ENCODE peak calls at places on chromosomes 1 and 21, in nine cellular contexts. One of them, this sample, is unnamed.

GRCh38 chr1:214270097-214270635 is 10.8 kb upstream of the SMYD2 start:
- DNase-seq in uterus: no peak
- DNase-seq in breast epithelium: no peak
- DNase-seq in A549: no peak
- DNase-seq in ovary: no peak
- DNase-seq in transverse colon: no peak
- DNase-seq in stomach: no peak
- DNase-seq in Peyer's patch: no peak
- DNase-seq in IMR-90: no peak
- DNase-seq in this sample: no peak

GRCh38 chr21:36591326-36591970 is 107.5 kb upstream of the SIM2 start:
- DNase-seq in uterus: no peak
- DNase-seq in breast epithelium: no peak
- DNase-seq in A549: no peak
- DNase-seq in ovary: no peak
- DNase-seq in transverse colon: no peak
- DNase-seq in stomach: no peak
- DNase-seq in Peyer's patch: no peak
- DNase-seq in IMR-90: no peak
- DNase-seq in this sample: no peak

GRCh38 chr1:167720965-167721616 is 691 bp upstream of the MPZL1 start:
- DNase-seq in uterus: no peak
- DNase-seq in breast epithelium: no peak
- DNase-seq in A549: peak
- DNase-seq in ovary: peak
- DNase-seq in transverse colon: peak
- DNase-seq in stomach: peak
- DNase-seq in Peyer's patch: peak
- DNase-seq in IMR-90: peak
- DNase-seq in this sample: no peak

GRCh38 chr1:118563969-118564951 is 379.2 kb upstream of the SPAG17 start:
- DNase-seq in uterus: no peak
- DNase-seq in breast epithelium: no peak
- DNase-seq in A549: no peak
- DNase-seq in ovary: no peak
- DNase-seq in transverse colon: no peak
- DNase-seq in stomach: no peak
- DNase-seq in Peyer's patch: no peak
- DNase-seq in IMR-90: no peak
- DNase-seq in this sample: no peak

GRCh38 chr1:182604128-182604834 is at the start of gene RGS16:
- DNase-seq in uterus: peak
- DNase-seq in breast epithelium: peak
- DNase-seq in A549: peak
- DNase-seq in ovary: peak
- DNase-seq in transverse colon: peak
- DNase-seq in stomach: peak
- DNase-seq in Peyer's patch: peak
- DNase-seq in IMR-90: peak
- DNase-seq in this sample: peak

GRCh38 chr1:16175610-16176553 is 20.0 kb upstream of the EPHA2 start:
- DNase-seq in uterus: peak
- DNase-seq in breast epithelium: peak
- DNase-seq in A549: peak
- DNase-seq in ovary: peak
- DNase-seq in transverse colon: peak
- DNase-seq in stomach: peak
- DNase-seq in Peyer's patch: peak
- DNase-seq in IMR-90: peak
- DNase-seq in this sample: peak

GRCh38 chr1:151790940-151791651 is 796 bp upstream of the TDRKH start:
- DNase-seq in uterus: no peak
- DNase-seq in breast epithelium: no peak
- DNase-seq in A549: peak
- DNase-seq in ovary: no peak
- DNase-seq in transverse colon: peak
- DNase-seq in stomach: no peak
- DNase-seq in Peyer's patch: no peak
- DNase-seq in IMR-90: no peak
- DNase-seq in this sample: no peak

GRCh38 chr1:67629370-67630075 is 55.5 kb upstream of the GADD45A start:
- DNase-seq in uterus: no peak
- DNase-seq in breast epithelium: no peak
- DNase-seq in A549: no peak
- DNase-seq in ovary: no peak
- DNase-seq in transverse colon: no peak
- DNase-seq in stomach: no peak
- DNase-seq in Peyer's patch: no peak
- DNase-seq in IMR-90: no peak
- DNase-seq in this sample: no peak

GRCh38 chr1:110829955-110830553 is 42.9 kb upstream of the CD53 start:
- DNase-seq in uterus: no peak
- DNase-seq in breast epithelium: no peak
- DNase-seq in A549: peak
- DNase-seq in ovary: no peak
- DNase-seq in transverse colon: no peak
- DNase-seq in stomach: no peak
- DNase-seq in Peyer's patch: peak
- DNase-seq in IMR-90: peak
- DNase-seq in this sample: no peak

GRCh38 chr1:228085287-228085926 is 2.9 kb downstream of the ARF1 start:
- DNase-seq in uterus: no peak
- DNase-seq in breast epithelium: no peak
- DNase-seq in A549: no peak
- DNase-seq in ovary: no peak
- DNase-seq in transverse colon: peak
- DNase-seq in stomach: no peak
- DNase-seq in Peyer's patch: no peak
- DNase-seq in IMR-90: peak
- DNase-seq in this sample: no peak

GRCh38 chr1:9890224-9890731 is 19.8 kb downstream of the CTNNBIP1 start:
- DNase-seq in uterus: peak
- DNase-seq in breast epithelium: no peak
- DNase-seq in A549: peak
- DNase-seq in ovary: peak
- DNase-seq in transverse colon: peak
- DNase-seq in stomach: peak
- DNase-seq in Peyer's patch: no peak
- DNase-seq in IMR-90: peak
- DNase-seq in this sample: peak

GRCh38 chr1:40392206-40392605 is 18.7 kb downstream of the SMAP2 start:
- DNase-seq in uterus: no peak
- DNase-seq in breast epithelium: no peak
- DNase-seq in A549: no peak
- DNase-seq in ovary: no peak
- DNase-seq in transverse colon: no peak
- DNase-seq in stomach: peak
- DNase-seq in Peyer's patch: no peak
- DNase-seq in IMR-90: peak
- DNase-seq in this sample: no peak

GRCh38 chr1:109892476-109893368 is 17.9 kb upstream of the CSF1 start:
- DNase-seq in uterus: no peak
- DNase-seq in breast epithelium: no peak
- DNase-seq in A549: peak
- DNase-seq in ovary: no peak
- DNase-seq in transverse colon: no peak
- DNase-seq in stomach: no peak
- DNase-seq in Peyer's patch: no peak
- DNase-seq in IMR-90: peak
- DNase-seq in this sample: no peak

GRCh38 chr1:209576798-209577197 is 6.7 kb upstream of the CAMK1G start:
- DNase-seq in uterus: peak
- DNase-seq in breast epithelium: peak
- DNase-seq in A549: peak
- DNase-seq in ovary: peak
- DNase-seq in transverse colon: peak
- DNase-seq in stomach: peak
- DNase-seq in Peyer's patch: peak
- DNase-seq in IMR-90: peak
- DNase-seq in this sample: peak

GRCh38 chr1:158112994-158113758 is 67.5 kb upstream of the CD1D start:
- DNase-seq in uterus: no peak
- DNase-seq in breast epithelium: no peak
- DNase-seq in A549: peak
- DNase-seq in ovary: peak
- DNase-seq in transverse colon: peak
- DNase-seq in stomach: no peak
- DNase-seq in Peyer's patch: peak
- DNase-seq in IMR-90: peak
- DNase-seq in this sample: no peak

DNA sequence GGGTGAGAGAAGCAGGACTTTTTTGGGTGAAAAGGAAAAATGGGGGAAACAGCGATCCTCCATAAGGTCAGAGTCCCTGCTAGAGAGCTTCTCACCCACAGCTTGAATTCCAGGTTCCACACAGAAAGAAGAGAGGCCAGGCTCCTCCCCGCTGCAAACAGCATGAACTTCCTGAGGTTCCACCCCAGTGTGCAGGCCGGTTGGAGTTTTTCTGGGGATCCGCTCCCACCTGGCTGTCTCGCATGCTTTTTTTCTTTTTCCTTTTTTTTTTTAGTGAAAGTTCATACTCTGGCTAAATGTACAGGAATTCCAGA is 595.1 kb upstream of the ZP4 start:
- DNase-seq in uterus: peak
- DNase-seq in breast epithelium: no peak
- DNase-seq in A549: no peak
- DNase-seq in ovary: no peak
- DNase-seq in transverse colon: no peak
- DNase-seq in stomach: no peak
- DNase-seq in Peyer's patch: no peak
- DNase-seq in IMR-90: no peak
- DNase-seq in this sample: no peak
- H3K4me3 ChIP-seq in uterus: no peak
- H3K4me3 ChIP-seq in breast epithelium: peak
- H3K4me3 ChIP-seq in A549: no peak
- H3K4me3 ChIP-seq in ovary: peak
- H3K4me3 ChIP-seq in transverse colon: no peak
- H3K4me3 ChIP-seq in stomach: no peak
- H3K4me3 ChIP-seq in Peyer's patch: no peak
- H3K4me3 ChIP-seq in IMR-90: no peak
- H3K4me3 ChIP-seq in this sample: no peak

GRCh38 chr21:26170471-26171309 is at the start of gene APP:
- DNase-seq in uterus: peak
- DNase-seq in breast epithelium: peak
- DNase-seq in A549: peak
- DNase-seq in ovary: peak
- DNase-seq in transverse colon: peak
- DNase-seq in stomach: peak
- DNase-seq in Peyer's patch: peak
- DNase-seq in IMR-90: peak
- DNase-seq in this sample: peak
- TF ChIP-seq POLR2A in uterus: peak
- TF ChIP-seq POLR2A in breast epithelium: peak
- TF ChIP-seq POLR2A in A549: peak
- TF ChIP-seq POLR2A in ovary: peak
- TF ChIP-seq POLR2A in transverse colon: peak
- TF ChIP-seq POLR2A in stomach: no peak
- TF ChIP-seq POLR2A in Peyer's patch: peak
- TF ChIP-seq POLR2A in IMR-90: peak
- TF ChIP-seq POLR2A in this sample: no peak

GRCh38 chr1:37945743-37946702 is 830 bp downstream of the INPP5B start:
- DNase-seq in uterus: peak
- DNase-seq in breast epithelium: no peak
- DNase-seq in A549: peak
- DNase-seq in ovary: peak
- DNase-seq in transverse colon: peak
- DNase-seq in stomach: peak
- DNase-seq in Peyer's patch: no peak
- DNase-seq in IMR-90: peak
- DNase-seq in this sample: peak
- H3K4me3 ChIP-seq in uterus: peak
- H3K4me3 ChIP-seq in breast epithelium: peak
- H3K4me3 ChIP-seq in A549: peak
- H3K4me3 ChIP-seq in ovary: peak
- H3K4me3 ChIP-seq in transverse colon: peak
- H3K4me3 ChIP-seq in stomach: peak
- H3K4me3 ChIP-seq in Peyer's patch: peak
- H3K4me3 ChIP-seq in IMR-90: peak
- H3K4me3 ChIP-seq in this sample: peak

GRCh38 chr1:208243522-208243850 is 698 bp downstream of the PLXNA2 start:
- DNase-seq in uterus: no peak
- DNase-seq in breast epithelium: no peak
- DNase-seq in A549: peak
- DNase-seq in ovary: no peak
- DNase-seq in transverse colon: no peak
- DNase-seq in stomach: no peak
- DNase-seq in Peyer's patch: no peak
- DNase-seq in IMR-90: no peak
- DNase-seq in this sample: no peak

GRCh38 chr1:208242829-208243521 is 1.2 kb downstream of the PLXNA2 start:
- DNase-seq in uterus: no peak
- DNase-seq in breast epithelium: no peak
- DNase-seq in A549: peak
- DNase-seq in ovary: no peak
- DNase-seq in transverse colon: peak
- DNase-seq in stomach: peak
- DNase-seq in Peyer's patch: no peak
- DNase-seq in IMR-90: no peak
- DNase-seq in this sample: peak

GRCh38 chr1:208244584-208244916 is 366 bp upstream of the PLXNA2 start:
- DNase-seq in uterus: no peak
- DNase-seq in breast epithelium: no peak
- DNase-seq in A549: no peak
- DNase-seq in ovary: no peak
- DNase-seq in transverse colon: no peak
- DNase-seq in stomach: no peak
- DNase-seq in Peyer's patch: no peak
- DNase-seq in IMR-90: no peak
- DNase-seq in this sample: no peak

GRCh38 chr1:208245185-208245705 is 1.1 kb upstream of the PLXNA2 start:
- DNase-seq in uterus: peak
- DNase-seq in breast epithelium: peak
- DNase-seq in A549: peak
- DNase-seq in ovary: peak
- DNase-seq in transverse colon: peak
- DNase-seq in stomach: peak
- DNase-seq in Peyer's patch: peak
- DNase-seq in IMR-90: peak
- DNase-seq in this sample: peak

DNA sequence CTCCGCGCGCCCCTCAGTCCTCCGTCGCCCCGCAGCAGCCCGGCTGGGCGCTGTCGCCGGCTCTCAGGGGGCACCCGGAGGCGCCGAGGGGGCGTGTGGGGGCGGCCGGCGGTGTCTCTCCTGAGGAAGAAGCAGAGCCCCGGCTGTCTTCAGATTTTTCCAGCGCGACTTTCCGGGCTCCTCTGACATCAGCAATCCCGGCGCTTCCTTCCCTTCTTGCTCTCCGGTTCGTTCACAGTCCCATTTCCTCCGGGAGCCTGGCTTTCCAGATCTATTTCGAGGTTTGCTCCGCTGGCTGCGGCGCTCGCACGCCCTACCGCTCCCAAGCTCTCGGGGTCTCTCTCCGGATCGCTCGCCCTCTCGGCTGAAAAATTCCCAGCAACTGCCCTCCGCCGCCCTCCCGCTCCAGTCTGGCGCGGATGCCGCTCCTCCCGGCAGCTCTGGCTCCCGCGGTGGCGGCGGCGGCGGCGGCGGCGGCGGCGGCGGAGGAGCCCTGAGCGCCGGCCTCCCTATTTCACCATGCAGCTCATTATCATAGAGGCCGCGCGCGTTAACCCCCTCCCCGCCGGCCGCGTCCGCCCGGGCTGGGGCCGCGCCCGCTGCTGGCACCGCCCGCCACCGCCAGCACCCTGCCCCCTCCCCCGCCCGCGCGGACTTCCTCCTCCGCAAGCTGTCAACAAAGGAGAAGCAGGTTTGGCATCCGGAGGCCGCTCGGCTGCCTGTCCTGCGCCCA is at the start of gene PLXNA2:
- DNase-seq in uterus: peak
- DNase-seq in breast epithelium: peak
- DNase-seq in A549: peak
- DNase-seq in ovary: peak
- DNase-seq in transverse colon: peak
- DNase-seq in stomach: peak
- DNase-seq in Peyer's patch: peak
- DNase-seq in IMR-90: peak
- DNase-seq in this sample: peak
- TF ChIP-seq POLR2A in uterus: peak
- TF ChIP-seq POLR2A in breast epithelium: no peak
- TF ChIP-seq POLR2A in A549: no peak
- TF ChIP-seq POLR2A in ovary: peak
- TF ChIP-seq POLR2A in transverse colon: peak
- TF ChIP-seq POLR2A in stomach: no peak
- TF ChIP-seq POLR2A in Peyer's patch: peak
- TF ChIP-seq POLR2A in IMR-90: no peak
- TF ChIP-seq POLR2A in this sample: peak